ENCODE peak calls at places on chromosomes 1 and 21, in five cellular contexts. One of them, this sample, is unnamed.
A peak's percentile ranks its signal among the peaks of the same experiment; 100 is the strongest.

GRCh38 chr1:187928288-187928687 is 1099.5 kb downstream of the PLA2G4A start:
- DNase-seq in colonic mucosa: no peak
- DNase-seq in suprapubic skin: no peak
- DNase-seq in mammary epithelial cell: peak; percentile 20
- DNase-seq in psoas muscle: no peak
- DNase-seq in this sample: no peak

GRCh38 chr1:19006837-19007271 is 50.4 kb upstream of the IFFO2 start:
- DNase-seq in colonic mucosa: peak; percentile 40
- DNase-seq in suprapubic skin: no peak
- DNase-seq in mammary epithelial cell: no peak
- DNase-seq in psoas muscle: no peak
- DNase-seq in this sample: no peak

GRCh38 chr1:178311164-178311563 is 185.6 kb downstream of the CLEC20A start:
- DNase-seq in colonic mucosa: no peak
- DNase-seq in suprapubic skin: no peak
- DNase-seq in mammary epithelial cell: no peak
- DNase-seq in psoas muscle: no peak
- DNase-seq in this sample: no peak

GRCh38 chr1:224879404-224879803 is 50.1 kb upstream of the DNAH14 start:
- DNase-seq in colonic mucosa: no peak
- DNase-seq in suprapubic skin: no peak
- DNase-seq in mammary epithelial cell: peak; percentile 25
- DNase-seq in psoas muscle: no peak
- DNase-seq in this sample: no peak

GRCh38 chr21:31326478-31327247 is 17.4 kb downstream of the TIAM1 start:
- DNase-seq in colonic mucosa: no peak
- DNase-seq in suprapubic skin: no peak
- DNase-seq in mammary epithelial cell: no peak
- DNase-seq in psoas muscle: no peak
- DNase-seq in this sample: no peak

GRCh38 chr1:40392206-40392605 is 18.7 kb downstream of the SMAP2 start:
- DNase-seq in colonic mucosa: no peak
- DNase-seq in suprapubic skin: no peak
- DNase-seq in mammary epithelial cell: no peak
- DNase-seq in psoas muscle: no peak
- DNase-seq in this sample: no peak

GRCh38 chr1:167482184-167482583 is 36.1 kb downstream of the CD247 start:
- DNase-seq in colonic mucosa: no peak
- DNase-seq in suprapubic skin: no peak
- DNase-seq in mammary epithelial cell: no peak
- DNase-seq in psoas muscle: no peak
- DNase-seq in this sample: no peak

GRCh38 chr1:150126811-150127210 is 22.9 kb upstream of the PLEKHO1 start:
- DNase-seq in colonic mucosa: no peak
- DNase-seq in suprapubic skin: no peak
- DNase-seq in mammary epithelial cell: no peak
- DNase-seq in psoas muscle: no peak
- DNase-seq in this sample: no peak

GRCh38 chr1:172948457-172948856 is 102.3 kb downstream of the TNFSF18 start:
- DNase-seq in colonic mucosa: no peak
- DNase-seq in suprapubic skin: no peak
- DNase-seq in mammary epithelial cell: peak; percentile 92
- DNase-seq in psoas muscle: no peak
- DNase-seq in this sample: no peak

GRCh38 chr1:44808938-44809917 is 905 bp downstream of the BTBD19 start:
- DNase-seq in colonic mucosa: peak; percentile 76
- DNase-seq in suprapubic skin: peak; percentile 83
- DNase-seq in mammary epithelial cell: no peak
- DNase-seq in psoas muscle: peak; percentile 68
- DNase-seq in this sample: peak; percentile 64

GRCh38 chr1:197356723-197357533 is 88.9 kb downstream of the CRB1 start:
- DNase-seq in colonic mucosa: no peak
- DNase-seq in suprapubic skin: no peak
- DNase-seq in mammary epithelial cell: peak; percentile 54
- DNase-seq in psoas muscle: no peak
- DNase-seq in this sample: no peak

GRCh38 chr1:40849801-40850592 is 12.2 kb downstream of the CITED4 start:
- DNase-seq in colonic mucosa: peak; percentile 71
- DNase-seq in suprapubic skin: no peak
- DNase-seq in mammary epithelial cell: peak; percentile 46
- DNase-seq in psoas muscle: peak; percentile 58
- DNase-seq in this sample: no peak

GRCh38 chr1:202599669-202600431 is 110.4 kb downstream of the SYT2 start:
- DNase-seq in colonic mucosa: peak; percentile 46
- DNase-seq in suprapubic skin: no peak
- DNase-seq in mammary epithelial cell: peak; percentile 69
- DNase-seq in psoas muscle: peak; percentile 67
- DNase-seq in this sample: no peak

GRCh38 chr1:15526021-15526489 is 593 bp upstream of the DNAJC16 start:
- DNase-seq in colonic mucosa: peak; percentile 50
- DNase-seq in suprapubic skin: no peak
- DNase-seq in mammary epithelial cell: no peak
- DNase-seq in psoas muscle: no peak
- DNase-seq in this sample: peak; percentile 55

GRCh38 chr21:42282715-42283114 is 32.5 kb downstream of the TFF3 start:
- DNase-seq in colonic mucosa: no peak
- DNase-seq in suprapubic skin: no peak
- DNase-seq in mammary epithelial cell: no peak
- DNase-seq in psoas muscle: no peak
- DNase-seq in this sample: no peak

GRCh38 chr21:32248616-32249550 is 30.0 kb downstream of the MIS18A start:
- DNase-seq in colonic mucosa: no peak
- DNase-seq in suprapubic skin: no peak
- DNase-seq in mammary epithelial cell: no peak
- DNase-seq in psoas muscle: no peak
- DNase-seq in this sample: no peak

GRCh38 chr1:77018386-77019156 is 151.3 kb downstream of the ST6GALNAC5 start:
- DNase-seq in colonic mucosa: no peak
- DNase-seq in suprapubic skin: no peak
- DNase-seq in mammary epithelial cell: no peak
- DNase-seq in psoas muscle: no peak
- DNase-seq in this sample: no peak
- H3K36me3 ChIP-seq in colonic mucosa: no peaks in the 10 kb centered on the region
- H3K36me3 ChIP-seq in suprapubic skin: no peaks in the 10 kb centered on the region
- H3K36me3 ChIP-seq in mammary epithelial cell: no peaks in the 10 kb centered on the region
- H3K36me3 ChIP-seq in psoas muscle: no peaks in the 10 kb centered on the region
- H3K36me3 ChIP-seq in this sample: no peaks in the 10 kb centered on the region

GRCh38 chr1:184705271-184705670 is 49.4 kb downstream of the EDEM3 start:
- DNase-seq in colonic mucosa: no peak
- DNase-seq in suprapubic skin: no peak
- DNase-seq in mammary epithelial cell: no peak
- DNase-seq in psoas muscle: no peak
- DNase-seq in this sample: no peak

GRCh38 chr1:184709418-184709817 is 45.2 kb downstream of the EDEM3 start:
- DNase-seq in colonic mucosa: no peak
- DNase-seq in suprapubic skin: no peak
- DNase-seq in mammary epithelial cell: no peak
- DNase-seq in psoas muscle: no peak
- DNase-seq in this sample: no peak

GRCh38 chr1:184708084-184708676 is 46.5 kb downstream of the EDEM3 start:
- DNase-seq in colonic mucosa: no peak
- DNase-seq in suprapubic skin: no peak
- DNase-seq in mammary epithelial cell: no peak
- DNase-seq in psoas muscle: no peak
- DNase-seq in this sample: no peak
- H3K36me3 ChIP-seq in colonic mucosa: peaks cover 5% of the 10 kb centered on the region
- H3K36me3 ChIP-seq in suprapubic skin: peaks cover 89% of the 10 kb centered on the region
- H3K36me3 ChIP-seq in mammary epithelial cell: peaks cover 43% of the 10 kb centered on the region
- H3K36me3 ChIP-seq in psoas muscle: peaks cover 3% of the 10 kb centered on the region
- H3K36me3 ChIP-seq in this sample: peaks cover 34% of the 10 kb centered on the region

GRCh38 chr1:12353981-12354380 is 124.2 kb downstream of the VPS13D start:
- DNase-seq in colonic mucosa: no peak
- DNase-seq in suprapubic skin: no peak
- DNase-seq in mammary epithelial cell: no peak
- DNase-seq in psoas muscle: no peak
- DNase-seq in this sample: no peak
- H3K36me3 ChIP-seq in colonic mucosa: peaks cover 13% of the 10 kb centered on the region
- H3K36me3 ChIP-seq in suprapubic skin: peaks cover 96% of the 10 kb centered on the region
- H3K36me3 ChIP-seq in mammary epithelial cell: peaks cover 34% of the 10 kb centered on the region
- H3K36me3 ChIP-seq in psoas muscle: peaks cover 16% of the 10 kb centered on the region
- H3K36me3 ChIP-seq in this sample: peaks cover 19% of the 10 kb centered on the region

GRCh38 chr1:92900539-92900938 is 60.7 kb downstream of the DIPK1A start:
- DNase-seq in colonic mucosa: no peak
- DNase-seq in suprapubic skin: no peak
- DNase-seq in mammary epithelial cell: no peak
- DNase-seq in psoas muscle: no peak
- DNase-seq in this sample: no peak

GRCh38 chr1:92901699-92902405 is 59.4 kb downstream of the DIPK1A start:
- DNase-seq in colonic mucosa: no peak
- DNase-seq in suprapubic skin: no peak
- DNase-seq in mammary epithelial cell: no peak
- DNase-seq in psoas muscle: no peak
- DNase-seq in this sample: no peak

GRCh38 chr1:92899780-92900179 is 61.5 kb downstream of the DIPK1A start:
- DNase-seq in colonic mucosa: no peak
- DNase-seq in suprapubic skin: no peak
- DNase-seq in mammary epithelial cell: no peak
- DNase-seq in psoas muscle: no peak
- DNase-seq in this sample: no peak

GRCh38 chr1:92902406-92902744 is 58.9 kb downstream of the DIPK1A start:
- DNase-seq in colonic mucosa: no peak
- DNase-seq in suprapubic skin: no peak
- DNase-seq in mammary epithelial cell: no peak
- DNase-seq in psoas muscle: no peak
- DNase-seq in this sample: no peak

GRCh38 chr1:92903765-92904164 is 57.5 kb downstream of the DIPK1A start:
- DNase-seq in colonic mucosa: no peak
- DNase-seq in suprapubic skin: no peak
- DNase-seq in mammary epithelial cell: no peak
- DNase-seq in psoas muscle: no peak
- DNase-seq in this sample: no peak
- H3K36me3 ChIP-seq in colonic mucosa: no peaks in the 10 kb centered on the region
- H3K36me3 ChIP-seq in suprapubic skin: no peaks in the 10 kb centered on the region
- H3K36me3 ChIP-seq in mammary epithelial cell: no peaks in the 10 kb centered on the region
- H3K36me3 ChIP-seq in psoas muscle: no peaks in the 10 kb centered on the region
- H3K36me3 ChIP-seq in this sample: no peaks in the 10 kb centered on the region

GRCh38 chr1:155816351-155816750 is 40.7 kb downstream of the GON4L start:
- DNase-seq in colonic mucosa: no peak
- DNase-seq in suprapubic skin: no peak
- DNase-seq in mammary epithelial cell: no peak
- DNase-seq in psoas muscle: no peak
- DNase-seq in this sample: no peak
- H3K36me3 ChIP-seq in colonic mucosa: no peaks in the 10 kb centered on the region
- H3K36me3 ChIP-seq in suprapubic skin: peaks cover 90% of the 10 kb centered on the region
- H3K36me3 ChIP-seq in mammary epithelial cell: peaks cover 29% of the 10 kb centered on the region
- H3K36me3 ChIP-seq in psoas muscle: no peaks in the 10 kb centered on the region
- H3K36me3 ChIP-seq in this sample: no peaks in the 10 kb centered on the region

This sample was measured in pancreas.